ENCODE peak calls at places on chromosome 9, in eight cellular contexts. N is epithelial cell of proximal tubule; I is choroid plexus epithelial cell; R is lower leg skin; Y is upper lobe of right lung; Q is CD8-positive, alpha-beta T cell; S is esophagus squamous epithelium; X is ovary. J is an unnamed sample.
A peak's percentile ranks its signal among the peaks of the same experiment; 100 is the strongest.

GRCh38 chr9:127535834-127536233 is 76.2 kb upstream of the STXBP1 start:
- DNase-seq in Q (no peak), Y (no peak), S (no peak), R (no peak), I (peak; percentile 67), X (no peak), N (no peak), J (no peak)

GRCh38 chr9:20811872-20812271 is 127.8 kb downstream of the FOCAD start:
- DNase-seq in N (no peak), Q (no peak), S (no peak), Y (no peak), R (no peak), I (peak; percentile 53), X (no peak), J (no peak)

GRCh38 chr9:112719292-112719691 is 1.4 kb upstream of the INIP start:
- DNase-seq in X (no peak), S (no peak), I (peak; percentile 48), Y (no peak), N (no peak), Q (no peak), R (no peak), J (peak; percentile 66)

GRCh38 chr9:114588671-114589526 is 1.3 kb downstream of the ATP6V1G1 start:
- DNase-seq in Q (no peak), I (peak; percentile 40), N (no peak), S (no peak), X (no peak), Y (no peak), R (no peak), J (no peak)

GRCh38 chr9:106653111-106653697 is 209.8 kb upstream of the ZNF462 start:
- DNase-seq in Q (no peak), S (no peak), Y (no peak), R (no peak), X (no peak), N (no peak), I (no peak), J (no peak)

GRCh38 chr9:9387511-9388115 is 1225.2 kb downstream of the PTPRD start:
- DNase-seq in Q (no peak), R (no peak), N (no peak), I (no peak), X (no peak), S (no peak), Y (no peak), J (no peak)

GRCh38 chr9:20662156-20662555 is 21.9 kb upstream of the FOCAD start:
- DNase-seq in R (no peak), I (no peak), X (no peak), Q (no peak), Y (no peak), N (no peak), S (no peak), J (no peak)

GRCh38 chr9:19552282-19552681 is 143.5 kb downstream of the ACER2 start:
- DNase-seq in Y (no peak), R (no peak), I (no peak), S (no peak), X (no peak), Q (no peak), N (no peak), J (no peak)

GRCh38 chr9:80146466-80146865 is 574.7 kb downstream of the TLE4 start:
- DNase-seq in I (peak; percentile 53), N (no peak), Y (no peak), S (no peak), X (no peak), Q (no peak), R (no peak), J (peak; percentile 9)

GRCh38 chr9:130343445-130343918 is 77.9 kb downstream of the HMCN2 start:
- DNase-seq in R (no peak), S (no peak), Q (no peak), Y (no peak), I (no peak), X (peak; percentile 40), N (no peak), J (no peak)

GRCh38 chr9:81564632-81565031 is 124.7 kb downstream of the TLE1 start:
- DNase-seq in Y (no peak), S (no peak), X (no peak), Q (no peak), I (no peak), N (no peak), R (no peak), J (no peak)

GRCh38 chr9:38074441-38074943 is 5.5 kb upstream of the SHB start:
- DNase-seq in I (no peak), S (no peak), Q (no peak), N (no peak), X (no peak), R (peak; percentile 74), Y (peak; percentile 56), J (no peak)

GRCh38 chr9:97366889-97367288 is 45.0 kb upstream of the TDRD7 start:
- DNase-seq in Y (no peak), X (no peak), I (no peak), R (no peak), S (no peak), N (no peak), Q (no peak), J (peak; percentile 59)

GRCh38 chr9:130948266-130948665 is 9.2 kb upstream of the FIBCD1 start:
- DNase-seq in N (no peak), Y (no peak), Q (no peak), S (no peak), R (no peak), I (no peak), X (no peak), J (no peak)

GRCh38 chr9:127808347-127809001 is 5.8 kb downstream of the FPGS start:
- DNase-seq in Q (no peak), I (no peak), R (no peak), X (peak; percentile 51), Y (no peak), N (no peak), S (no peak), J (no peak)

GRCh38 chr9:135802876-135803419 is 101.0 kb downstream of the KCNT1 start:
- DNase-seq in X (no peak), I (no peak), R (no peak), S (no peak), N (no peak), Y (no peak), Q (no peak), J (no peak)

DNA sequence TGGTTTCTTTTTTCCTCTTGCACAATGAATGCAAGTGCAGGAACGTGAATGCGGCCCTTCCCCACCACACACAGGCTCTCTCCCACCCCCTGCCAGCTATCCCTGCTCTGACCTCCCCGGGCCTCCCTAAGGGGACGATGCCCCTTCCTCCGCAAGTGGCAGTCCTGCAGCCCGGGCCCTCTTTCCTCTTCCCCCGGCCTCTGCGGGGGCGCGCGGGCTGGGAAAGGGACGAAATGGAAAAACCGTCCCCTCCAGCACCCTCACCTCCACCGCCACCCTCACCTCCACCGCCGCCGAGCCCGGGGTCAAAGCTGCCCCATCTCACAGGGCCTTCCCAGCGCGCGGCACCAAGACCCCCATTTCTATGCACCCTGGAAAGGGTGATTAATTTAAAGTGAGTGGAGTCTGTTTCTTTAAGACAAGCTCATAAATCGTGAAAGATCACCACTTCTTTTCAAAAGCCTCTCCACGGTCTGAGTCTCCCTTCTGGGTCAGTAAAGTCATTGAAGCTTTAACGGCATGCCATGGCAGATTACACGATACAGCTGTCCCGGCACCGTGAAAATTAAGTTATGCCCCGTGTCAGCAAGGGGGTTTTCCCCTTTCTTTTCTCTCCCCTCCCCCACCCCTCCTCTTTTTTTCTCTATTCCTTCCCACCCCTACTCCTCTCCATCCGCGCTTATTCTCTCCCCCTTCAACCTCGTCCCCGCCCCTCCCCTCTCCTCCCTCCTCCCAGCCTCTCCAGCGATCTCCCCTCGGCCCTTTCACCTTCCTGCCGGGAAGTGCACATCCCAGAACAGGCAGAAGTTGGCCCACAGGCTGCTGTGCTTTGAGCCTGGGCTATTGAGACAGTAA is 44.5 kb downstream of the GAS1 start:
- DNase-seq in N (no peak), I (no peak), Q (no peak), R (no peak), Y (no peak), S (no peak), X (peak; percentile 25), J (no peak)
- H3K4me3 ChIP-seq in N (peak overlapping the region; percentile 7), I (peak overlapping the region; percentile 43), Q (no peak overlapping the region), R (no peak overlapping the region), Y (peak overlapping the region; percentile 25), S (no peak overlapping the region), X (peak overlapping the region; percentile 12), J (no peak overlapping the region)

GRCh38 chr9:33742519-33742918 is 52.8 kb upstream of the PRSS3 start:
- DNase-seq in R (no peak), N (no peak), X (no peak), I (no peak), Y (no peak), Q (no peak), S (no peak), J (peak; percentile 12)
- TF ChIP-seq CTCF in R (no peak), N (peak; percentile 18), X (no peak), I (no peak), Y (no peak), Q (no peak), S (no peak), J (no peak)

GRCh38 chr9:37026085-37026935 is 7.8 kb downstream of the PAX5 start:
- DNase-seq in I (no peak), X (no peak), S (no peak), R (peak; percentile 77), N (no peak), Q (no peak), Y (no peak), J (peak; percentile 53)
- H3K4me3 ChIP-seq in I (no peak overlapping the region), X (no peak overlapping the region), S (no peak overlapping the region), R (no peak overlapping the region), N (no peak overlapping the region), Q (peak overlapping the region; percentile 49), Y (peak overlapping the region; percentile 36), J (peak overlapping the region; percentile 77)

GRCh38 chr9:706606-707451 is 134.7 kb upstream of the DMRT1 start:
- DNase-seq in Y (peak; percentile 84), I (peak; percentile 76), Q (peak; percentile 32), X (peak; percentile 78), S (no peak), N (no peak), R (peak; percentile 96), J (no peak)
- TF ChIP-seq CTCF in Y (no peak), I (no peak), Q (no peak), X (no peak), S (no peak), N (peak; percentile 1), R (no peak), J (no peak)

GRCh38 chr9:136950656-136951030 is 1.4 kb upstream of the LCN12 start:
- DNase-seq in N (no peak), Q (no peak), I (no peak), S (no peak), R (no peak), Y (no peak), X (no peak), J (no peak)
- H3K4me3 ChIP-seq in N (peak overlapping the region; percentile 77), Q (peak overlapping the region; percentile 70), I (no peak overlapping the region), S (peak overlapping the region; percentile 50), R (no peak overlapping the region), Y (peak overlapping the region; percentile 81), X (no peak overlapping the region), J (peak overlapping the region; percentile 81)